ENCODE peak calls at places on chromosomes 1 and 21, in seven cellular contexts. I is iris pigment epithelial cell, S is fibroblast of mammary gland, V is fibroblast of lung, T is astrocyte of the spinal cord, X is HS-27A, P is fibroblast of pulmonary artery. G is an unnamed sample.

GRCh38 chr1:8847990-8848389 is 30.5 kb downstream of the ENO1 start:
- DNase-seq in I (no peak), S (no peak), V (no peak), T (no peak), X (no peak), P (no peak), G (no peak)

GRCh38 chr1:33161061-33161681 is 20.7 kb downstream of the TRIM62 start:
- DNase-seq in I (peak), S (no peak), V (peak), T (peak), X (no peak), P (peak), G (no peak)

GRCh38 chr1:90043573-90043972 is 48.7 kb downstream of the ZNF326 start:
- DNase-seq in I (no peak), S (no peak), V (no peak), T (no peak), X (no peak), P (no peak), G (no peak)

GRCh38 chr21:14871861-14872260 is 192.9 kb downstream of the NRIP1 start:
- DNase-seq in I (no peak), S (no peak), V (no peak), T (no peak), X (no peak), P (no peak), G (no peak)

GRCh38 chr1:188027613-188028012 is 1198.9 kb downstream of the PLA2G4A start:
- DNase-seq in I (peak), S (peak), V (peak), T (peak), X (peak), P (peak), G (peak)

GRCh38 chr1:162191396-162192322 is 122.2 kb downstream of the NOS1AP start:
- DNase-seq in I (no peak), S (no peak), V (no peak), T (no peak), X (peak), P (no peak), G (no peak)

GRCh38 chr1:204941415-204942338 is 71.0 kb downstream of the NFASC start:
- DNase-seq in I (peak), S (peak), V (peak), T (peak), X (peak), P (peak), G (no peak)

GRCh38 chr21:15932681-15933200 is 203.0 kb downstream of the USP25 start:
- DNase-seq in I (no peak), S (no peak), V (peak), T (peak), X (no peak), P (no peak), G (no peak)

GRCh38 chr1:43348343-43348808 is 10.4 kb upstream of the CDC20 start:
- DNase-seq in I (no peak), S (no peak), V (no peak), T (no peak), X (no peak), P (no peak), G (no peak)

GRCh38 chr1:84504580-84505021 is 1.6 kb upstream of the SPATA1 start:
- DNase-seq in I (peak), S (peak), V (peak), T (peak), X (peak), P (peak), G (no peak)

GRCh38 chr21:32203877-32204480 is 74.9 kb downstream of the MIS18A start:
- DNase-seq in I (no peak), S (no peak), V (no peak), T (no peak), X (no peak), P (no peak), G (no peak)

GRCh38 chr1:17168480-17168878 is 36.4 kb upstream of the PADI1 start:
- DNase-seq in I (peak), S (peak), V (peak), T (peak), X (peak), P (peak), G (no peak)

GRCh38 chr1:174116042-174116441 is 43.3 kb upstream of the RABGAP1L start:
- DNase-seq in I (peak), S (peak), V (peak), T (no peak), X (no peak), P (peak), G (no peak)

GRCh38 chr1:186985889-186986491 is 157.2 kb downstream of the PLA2G4A start:
- DNase-seq in I (peak), S (peak), V (peak), T (peak), X (no peak), P (peak), G (peak)

GRCh38 chr1:153627797-153628626 is at the start of gene S100A1:
- DNase-seq in I (no peak), S (no peak), V (no peak), T (no peak), X (no peak), P (no peak), G (no peak)

GRCh38 chr1:91555821-91556531 is 55.3 kb downstream of the CDC7 start:
- DNase-seq in I (peak), S (peak), V (peak), T (peak), X (no peak), P (peak), G (peak)

GRCh38 chr1:6447016-6447817 is 18.8 kb downstream of the TNFRSF25 start:
- DNase-seq in I (no peak), S (no peak), V (no peak), T (no peak), X (no peak), P (no peak), G (no peak)

GRCh38 chr1:161994153-161994814 is 29.4 kb downstream of the OLFML2B start:
- DNase-seq in I (no peak), S (peak), V (peak), T (peak), X (no peak), P (peak), G (no peak)

GRCh38 chr1:6745073-6745472 is 40.2 kb upstream of the CAMTA1 start:
- DNase-seq in I (no peak), S (no peak), V (no peak), T (no peak), X (no peak), P (no peak), G (peak)

GRCh38 chr1:180994262-180994661 is 28.4 kb downstream of the STX6 start:
- DNase-seq in I (no peak), S (peak), V (no peak), T (no peak), X (no peak), P (no peak), G (no peak)

GRCh38 chr1:176801553-176802020 is 338.6 kb downstream of the PAPPA2 start:
- DNase-seq in I (no peak), S (peak), V (no peak), T (no peak), X (no peak), P (no peak), G (no peak)

GRCh38 chr1:229430761-229431269 is 3.1 kb downstream of the ACTA1 start:
- DNase-seq in I (peak), S (peak), V (peak), T (peak), X (no peak), P (peak), G (no peak)

GRCh38 chr1:178934574-178934945 is 63.7 kb upstream of the ANGPTL1 start:
- DNase-seq in I (no peak), S (no peak), V (no peak), T (no peak), X (no peak), P (no peak), G (no peak)

GRCh38 chr1:232600430-232601258 is 29.3 kb downstream of the SIPA1L2 start:
- DNase-seq in I (no peak), S (no peak), V (peak), T (peak), X (no peak), P (no peak), G (no peak)

GRCh38 chr21:45163413-45164123 is 89.2 kb downstream of the ADARB1 start:
- DNase-seq in I (no peak), S (no peak), V (no peak), T (no peak), X (no peak), P (no peak), G (no peak)

GRCh38 chr1:200488375-200489165 is 78.7 kb upstream of the ZNF281 start:
- DNase-seq in I (peak), S (peak), V (peak), T (peak), X (peak), P (peak), G (no peak)

GRCh38 chr1:99647460-99647859 is 1.5 kb downstream of the PALMD start:
- DNase-seq in I (no peak), S (no peak), V (no peak), T (no peak), X (no peak), P (no peak), G (no peak)

GRCh38 chr1:72620453-72620852 is 338.1 kb upstream of the NEGR1 start:
- DNase-seq in I (no peak), S (no peak), V (no peak), T (no peak), X (no peak), P (peak), G (no peak)

GRCh38 chr1:100866041-100866900 is 28.4 kb downstream of the EXTL2 start:
- DNase-seq in I (peak), S (peak), V (peak), T (peak), X (no peak), P (peak), G (no peak)

GRCh38 chr1:3432306-3432705 is 22.2 kb upstream of the ARHGEF16 start:
- DNase-seq in I (no peak), S (no peak), V (no peak), T (no peak), X (no peak), P (no peak), G (no peak)

GRCh38 chr1:156815307-156815826 is 1.3 kb downstream of the SH2D2A start:
- DNase-seq in I (peak), S (peak), V (peak), T (peak), X (no peak), P (peak), G (no peak)